ENCODE peak calls at places on chromosomes 1 and 21, in seven cellular contexts. P is posterior cingulate gyrus, A is neuronal stem cell, R is cardiac muscle cell, X is AG09319, D is SJCRH30, G is right lobe of liver. M is an unnamed sample.

GRCh38 chr1:40421694-40422384 is 28.4 kb upstream of the ZFP69B start:
- DNase-seq in X (no peak), D (peak; percentile 21), G (peak; percentile 87), R (no peak), A (no peak), P (peak; percentile 44), M (peak; percentile 76)

GRCh38 chr1:31866450-31866801 is 50.6 kb upstream of the SPOCD1 start:
- DNase-seq in G (no peak), X (no peak), P (no peak), A (no peak), D (no peak), R (no peak), M (no peak)

GRCh38 chr1:234851450-234852438 is 241.8 kb upstream of the IRF2BP2 start:
- DNase-seq in P (no peak), A (no peak), R (no peak), X (no peak), G (peak; percentile 39), D (no peak), M (peak; percentile 55)

GRCh38 chr1:166379447-166379846 is 212.6 kb upstream of the FAM78B start:
- DNase-seq in X (no peak), R (no peak), G (no peak), D (no peak), P (no peak), A (no peak), M (peak; percentile 13)

GRCh38 chr1:173410133-173410793 is 66.9 kb upstream of the PRDX6 start:
- DNase-seq in A (no peak), P (no peak), G (no peak), D (no peak), X (no peak), R (no peak), M (no peak)

GRCh38 chr1:64917328-64917861 is 49.0 kb downstream of the JAK1 start:
- DNase-seq in X (peak; percentile 94), A (no peak), D (peak; percentile 83), G (peak; percentile 31), P (no peak), R (no peak), M (peak; percentile 43)

GRCh38 chr21:41364308-41364707 is 2.5 kb downstream of the MX2 start:
- DNase-seq in A (no peak), R (no peak), P (no peak), X (no peak), G (no peak), D (no peak), M (no peak)

GRCh38 chr1:194730304-194730703 is 1543.9 kb upstream of the B3GALT2 start:
- DNase-seq in X (no peak), R (no peak), G (no peak), P (no peak), A (no peak), D (no peak), M (no peak)

GRCh38 chr21:44425307-44425894 is 29.9 kb upstream of the LRRC3 start:
- DNase-seq in G (peak; percentile 24), R (no peak), X (no peak), D (no peak), A (no peak), P (peak; percentile 6), M (no peak)

GRCh38 chr1:5936126-5936525 is 56.1 kb downstream of the NPHP4 start:
- DNase-seq in P (no peak), X (no peak), G (no peak), A (no peak), D (peak; percentile 17), R (no peak), M (no peak)

GRCh38 chr1:201625711-201626300 is 86.9 kb downstream of the NAV1 start:
- DNase-seq in D (no peak), G (no peak), A (no peak), X (no peak), R (no peak), P (no peak), M (no peak)

GRCh38 chr21:14523234-14523633 is 22.9 kb downstream of the SAMSN1 start:
- DNase-seq in D (no peak), A (no peak), R (no peak), P (no peak), X (no peak), G (peak; percentile 28), M (peak; percentile 41)

GRCh38 chr1:169548312-169548711 is 38.0 kb downstream of the F5 start:
- DNase-seq in P (no peak), X (no peak), R (no peak), G (no peak), D (no peak), A (no peak), M (no peak)

GRCh38 chr1:195663549-195664280 is 944.5 kb downstream of the KCNT2 start:
- DNase-seq in D (peak; percentile 3), G (no peak), R (no peak), P (peak; percentile 8), A (no peak), X (no peak), M (peak; percentile 20)

GRCh38 chr1:227131193-227131592 is 187.1 kb downstream of the CDC42BPA start:
- DNase-seq in D (peak; percentile 42), P (no peak), R (peak; percentile 8), G (no peak), A (no peak), X (peak; percentile 5), M (no peak)

GRCh38 chr1:201050515-201051277 is 27.2 kb upstream of the KIF21B start:
- DNase-seq in D (no peak), A (no peak), P (no peak), G (no peak), X (no peak), R (no peak), M (no peak)

GRCh38 chr1:182998482-182998881 is 24.7 kb upstream of the LAMC1 start:
- DNase-seq in G (no peak), P (no peak), X (no peak), A (no peak), R (no peak), D (no peak), M (no peak)

GRCh38 chr21:45488839-45489479 is 53.3 kb downstream of the SLC19A1 start:
- DNase-seq in P (no peak), A (no peak), G (no peak), D (no peak), X (no peak), R (no peak), M (no peak)

GRCh38 chr1:116329524-116330341 is 43.3 kb upstream of the ATP1A1 start:
- DNase-seq in X (no peak), P (peak; percentile 57), A (no peak), G (no peak), R (no peak), D (no peak), M (peak; percentile 74)

GRCh38 chr21:38773108-38774061 is 32.3 kb upstream of the ETS2 start:
- DNase-seq in D (peak; percentile 43), X (peak; percentile 91), R (no peak), A (no peak), P (no peak), G (no peak), M (no peak)

GRCh38 chr1:232477728-232478127 is 152.2 kb downstream of the SIPA1L2 start:
- DNase-seq in P (no peak), G (no peak), X (peak; percentile 94), A (peak; percentile 14), D (peak; percentile 56), R (no peak), M (no peak)

GRCh38 chr1:53947172-53947835 is 1.2 kb downstream of the LRRC42 start:
- DNase-seq in D (peak; percentile 16), P (no peak), X (no peak), A (no peak), G (no peak), R (no peak), M (no peak)

GRCh38 chr1:94737124-94737998 is 82.8 kb upstream of the SLC44A3 start:
- DNase-seq in A (no peak), G (no peak), P (no peak), X (no peak), R (no peak), D (no peak), M (no peak)

M was measured in Ammon's horn.